ENCODE peak calls at places on chromosome 21, in four cellular contexts. Z, K, C and J are unnamed samples.

GRCh38 chr21:33064623-33064996 is 5.3 kb upstream of the OLIG1 start:
- DNase-seq in C (no peak), Z (no peak), K (no peak), J (no peak)

GRCh38 chr21:38140192-38140905 is 116.4 kb upstream of the KCNJ15 start:
- DNase-seq in C (no peak), K (no peak), Z (peak), J (no peak)

GRCh38 chr21:36959020-36959835 is 7.2 kb downstream of the HLCS start:
- DNase-seq in Z (no peak), K (no peak), C (no peak), J (no peak)

GRCh38 chr21:28877318-28877884 is 115.3 kb downstream of the LTN1 start:
- DNase-seq in Z (no peak), C (no peak), K (no peak), J (no peak)

GRCh38 chr21:31846690-31847089 is 26.1 kb upstream of the HUNK start:
- DNase-seq in C (no peak), Z (no peak), K (no peak), J (no peak)

GRCh38 chr21:40853956-40854688 is 7.2 kb upstream of the DSCAM start:
- DNase-seq in K (no peak), Z (peak), C (no peak), J (no peak)

GRCh38 chr21:33644383-33645074 is 2.2 kb downstream of the ITSN1 start:
- DNase-seq in K (no peak), Z (peak), C (no peak), J (no peak)

GRCh38 chr21:31310750-31311149 is 33.3 kb downstream of the TIAM1 start:
- DNase-seq in K (no peak), Z (no peak), C (no peak), J (no peak)

GRCh38 chr21:16863541-16863940 is 649.3 kb upstream of the CXADR start:
- DNase-seq in C (no peak), K (no peak), Z (no peak), J (no peak)

GRCh38 chr21:29221259-29221744 is 77.4 kb upstream of the BACH1 start:
- DNase-seq in C (no peak), Z (no peak), K (no peak), J (no peak)

GRCh38 chr21:41130883-41131282 is 37.1 kb upstream of the BACE2 start:
- DNase-seq in Z (no peak), K (no peak), C (no peak), J (no peak)

GRCh38 chr21:31360717-31361116 is 16.7 kb upstream of the TIAM1 start:
- DNase-seq in Z (no peak), K (no peak), C (no peak), J (no peak)

GRCh38 chr21:14548751-14549150 is 2.6 kb upstream of the SAMSN1 start:
- DNase-seq in C (no peak), K (no peak), Z (peak), J (no peak)

GRCh38 chr21:31730687-31731111 is 1.2 kb downstream of the SCAF4 start:
- DNase-seq in C (no peak), Z (peak), K (no peak), J (no peak)

GRCh38 chr21:44466996-44467858 is 11.9 kb downstream of the LRRC3 start:
- DNase-seq in K (no peak), C (no peak), Z (no peak), J (no peak)

GRCh38 chr21:37405629-37406028 is 39.1 kb downstream of the DYRK1A start:
- DNase-seq in Z (no peak), C (no peak), K (no peak), J (no peak)

GRCh38 chr21:33101300-33102005 is 31.5 kb downstream of the OLIG1 start:
- DNase-seq in Z (peak), K (peak), C (no peak), J (no peak)

GRCh38 chr21:41428311-41428710 is 2.3 kb downstream of the MX1 start:
- DNase-seq in Z (no peak), C (no peak), K (no peak), J (no peak)

GRCh38 chr21:20739421-20739820 is 258.8 kb upstream of the NCAM2 start:
- DNase-seq in Z (peak), K (no peak), C (peak), J (no peak)

GRCh38 chr21:15992171-15992570 is 262.4 kb downstream of the USP25 start:
- DNase-seq in C (no peak), Z (no peak), K (no peak), J (no peak)

GRCh38 chr21:36104306-36105300 is 30.3 kb upstream of the CBR3 start:
- DNase-seq in Z (no peak), K (no peak), C (no peak), J (no peak)

GRCh38 chr21:31557421-31557955 is 102.0 kb upstream of the SOD1 start:
- DNase-seq in C (no peak), K (peak), Z (no peak), J (no peak)

GRCh38 chr21:33643658-33644311 is 1.5 kb downstream of the ITSN1 start:
- DNase-seq in K (no peak), Z (peak), C (no peak), J (no peak)

GRCh38 chr21:44428281-44428942 is 26.9 kb upstream of the LRRC3 start:
- DNase-seq in K (peak), Z (peak), C (no peak), J (no peak)

GRCh38 chr21:27213328-27213727 is 246.4 kb upstream of the ADAMTS5 start:
- DNase-seq in K (no peak), Z (no peak), C (no peak), J (no peak)
- TF ChIP-seq CTCF in K (no peak), Z (no peak), C (peak), J (peak)

GRCh38 chr21:39313457-39314154 is at the start of gene BRWD1:
- DNase-seq in Z (peak), K (peak), C (no peak), J (peak)
- TF ChIP-seq CTCF in Z (peak), K (no peak), C (peak), J (peak)

GRCh38 chr21:43210454-43211084 is 41.8 kb downstream of the CRYAA start:
- DNase-seq in K (no peak), C (no peak), Z (no peak), J (no peak)

GRCh38 chr21:43208561-43209332 is 39.9 kb downstream of the CRYAA start:
- DNase-seq in C (no peak), Z (no peak), K (no peak), J (no peak)

GRCh38 chr21:43209575-43210453 is 41.0 kb downstream of the CRYAA start:
- DNase-seq in K (no peak), Z (no peak), C (no peak), J (no peak)

GRCh38 chr21:43207868-43208267 is 39.1 kb downstream of the CRYAA start:
- DNase-seq in K (no peak), Z (no peak), C (no peak), J (no peak)

GRCh38 chr21:43211085-43212071 is 42.6 kb downstream of the CRYAA start:
- DNase-seq in K (no peak), C (no peak), Z (no peak), J (no peak)
- TF ChIP-seq CTCF in K (no peak), C (no peak), Z (no peak), J (no peak)

GRCh38 chr21:34973685-34974084 is 75.4 kb downstream of the RUNX1 start:
- DNase-seq in Z (no peak), K (no peak), C (no peak), J (no peak)
- TF ChIP-seq CTCF in Z (no peak), K (no peak), C (no peak), J (no peak)

GRCh38 chr21:39153373-39153772 is 29.9 kb downstream of the PSMG1 start:
- DNase-seq in Z (peak), K (no peak), C (no peak), J (no peak)
- TF ChIP-seq CTCF in Z (peak), K (peak), C (peak), J (peak)

GRCh38 chr21:45766055-45766454 is 122.5 kb downstream of the PCBP3 start:
- DNase-seq in K (no peak), Z (no peak), C (no peak), J (no peak)
- TF ChIP-seq CTCF in K (no peak), Z (no peak), C (no peak), J (no peak)

DNA sequence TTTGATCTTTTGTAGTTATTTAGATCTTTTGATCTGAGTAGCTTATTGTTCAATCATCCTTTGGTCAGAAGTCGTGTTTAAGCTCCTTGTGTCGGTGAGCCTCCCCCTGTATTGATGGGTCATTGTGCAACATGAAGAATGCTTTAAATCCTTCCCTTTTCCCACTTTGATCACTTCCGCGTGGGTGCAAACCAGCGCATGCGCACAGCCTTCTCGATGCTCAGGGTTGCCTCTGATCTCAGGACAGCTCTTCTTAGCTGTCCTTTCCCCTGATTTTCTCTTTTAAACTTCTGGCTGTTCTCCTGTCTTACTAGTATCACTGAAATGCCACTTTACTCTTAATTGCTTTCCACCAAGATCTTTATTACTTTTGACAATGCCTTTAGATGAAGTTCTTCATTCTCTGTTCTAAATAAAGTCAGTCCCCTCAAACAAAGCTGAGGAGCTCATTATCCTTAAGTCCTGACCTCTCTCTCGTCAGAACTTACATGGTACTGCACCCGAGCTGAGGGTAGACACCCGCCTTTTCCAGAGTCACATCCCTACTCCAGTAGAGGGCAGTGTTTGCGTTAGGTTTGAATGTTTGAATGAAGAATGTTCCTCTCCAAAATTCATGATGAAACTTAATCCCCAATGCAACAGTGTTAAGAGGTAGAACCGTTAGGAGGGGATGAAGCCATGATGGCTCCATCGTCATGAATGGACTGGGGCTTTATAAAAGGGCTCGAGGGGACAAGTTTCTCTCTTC is 547.9 kb upstream of the TMPRSS15 start:
- DNase-seq in K (no peak), Z (peak), C (no peak), J (no peak)
- TF ChIP-seq CTCF in K (peak), Z (peak), C (no peak), J (no peak)